ENCODE peak calls at places on chromosome 19, in nine cellular contexts. K is right cardiac atrium, V is ELR, E is T-helper 9 cell, M is fibroblast of the aortic adventitia, S is heart right ventricle, H is psoas muscle, G is NCI-H345, T is GM03348. U is an unnamed sample.

GRCh38 chr19:54333586-54334298 is 5.2 kb downstream of the LILRA4 start:
- DNase-seq in K (no peak), V (no peak), E (no peak), M (no peak), S (no peak), H (no peak), G (no peak), T (no peak), U (no peak)

GRCh38 chr19:34336781-34337271 is 28.2 kb upstream of the GPI start:
- DNase-seq in K (no peak), V (peak; percentile 54), E (peak; percentile 38), M (peak; percentile 67), S (peak; percentile 44), H (no peak), G (peak; percentile 41), T (peak; percentile 54), U (peak; percentile 29)

GRCh38 chr19:33277434-33277833 is 24.9 kb downstream of the CEBPA start:
- DNase-seq in K (no peak), V (no peak), E (no peak), M (no peak), S (no peak), H (no peak), G (no peak), T (no peak), U (no peak)

GRCh38 chr19:33263325-33264023 is 37.8 kb upstream of the SLC7A10 start:
- DNase-seq in K (peak; percentile 42), V (no peak), E (no peak), M (no peak), S (no peak), H (no peak), G (no peak), T (no peak), U (no peak)

GRCh38 chr19:40619333-40620160 is 18.4 kb downstream of the LTBP4 start:
- DNase-seq in K (peak; percentile 53), V (no peak), E (no peak), M (no peak), S (peak; percentile 52), H (no peak), G (no peak), T (no peak), U (no peak)

GRCh38 chr19:44657211-44657921 is 13.7 kb downstream of the PVR start:
- DNase-seq in K (peak; percentile 89), V (peak; percentile 70), E (peak; percentile 55), M (peak; percentile 83), S (peak; percentile 74), H (peak; percentile 60), G (peak; percentile 49), T (peak; percentile 63), U (peak; percentile 60)

GRCh38 chr19:30522359-30522758 is 150.2 kb downstream of the ZNF536 start:
- DNase-seq in K (no peak), V (no peak), E (no peak), M (no peak), S (no peak), H (no peak), G (no peak), T (no peak), U (no peak)

GRCh38 chr19:31285744-31286143 is 63.5 kb downstream of the TSHZ3 start:
- DNase-seq in K (no peak), V (peak; percentile 2), E (no peak), M (peak; percentile 53), S (no peak), H (no peak), G (no peak), T (peak; percentile 79), U (peak; percentile 41)

GRCh38 chr19:33662391-33662790 is 40.6 kb downstream of the CHST8 start:
- DNase-seq in K (no peak), V (no peak), E (no peak), M (no peak), S (no peak), H (no peak), G (no peak), T (no peak), U (no peak)

GRCh38 chr19:5891938-5892771 is 11.4 kb downstream of the NDUFA11 start:
- DNase-seq in K (peak; percentile 83), V (peak; percentile 58), E (no peak), M (peak; percentile 33), S (no peak), H (no peak), G (no peak), T (peak; percentile 79), U (peak; percentile 29)

GRCh38 chr19:10421981-10422461 is 1.7 kb downstream of the PDE4A start:
- DNase-seq in K (no peak), V (no peak), E (no peak), M (no peak), S (no peak), H (no peak), G (no peak), T (peak; percentile 1), U (no peak)